ENCODE peak calls at places on chromosomes 12 and 14, in eight cellular contexts. One of them, this sample, is unnamed.
A peak's percentile ranks its signal among the peaks of the same experiment; 100 is the strongest.

GRCh38 chr14:91870001-91870400 is 2.7 kb upstream of the TC2N start:
- DNase-seq in effector memory CD4-positive, alpha-beta T cell: peak; percentile 68
- DNase-seq in cardiac muscle cell: no peak
- DNase-seq in upper lobe of right lung: no peak
- DNase-seq in IMR-90: no peak
- DNase-seq in uterus: no peak
- DNase-seq in neural progenitor cell: no peak
- DNase-seq in tibial artery: no peak
- DNase-seq in this sample: no peak

GRCh38 chr14:51304428-51304827 is 64.4 kb downstream of the TMX1 start:
- DNase-seq in uterus: no peak
- DNase-seq in neural progenitor cell: no peak
- DNase-seq in effector memory CD4-positive, alpha-beta T cell: no peak
- DNase-seq in upper lobe of right lung: no peak
- DNase-seq in IMR-90: peak; percentile 80
- DNase-seq in tibial artery: no peak
- DNase-seq in cardiac muscle cell: no peak
- DNase-seq in this sample: no peak

GRCh38 chr14:22276913-22277816 is 311.9 kb downstream of the DAD1 start:
- DNase-seq in uterus: no peak
- DNase-seq in neural progenitor cell: peak; percentile 34
- DNase-seq in IMR-90: peak; percentile 35
- DNase-seq in cardiac muscle cell: peak; percentile 18
- DNase-seq in tibial artery: no peak
- DNase-seq in effector memory CD4-positive, alpha-beta T cell: no peak
- DNase-seq in upper lobe of right lung: no peak
- DNase-seq in this sample: no peak

GRCh38 chr12:95002754-95003153 is 743 bp downstream of the NDUFA12 start:
- DNase-seq in uterus: no peak
- DNase-seq in effector memory CD4-positive, alpha-beta T cell: no peak
- DNase-seq in tibial artery: no peak
- DNase-seq in cardiac muscle cell: no peak
- DNase-seq in IMR-90: no peak
- DNase-seq in upper lobe of right lung: no peak
- DNase-seq in neural progenitor cell: no peak
- DNase-seq in this sample: no peak

GRCh38 chr14:95261616-95262510 is 57.8 kb downstream of the CLMN start:
- DNase-seq in tibial artery: no peak
- DNase-seq in uterus: no peak
- DNase-seq in effector memory CD4-positive, alpha-beta T cell: no peak
- DNase-seq in IMR-90: no peak
- DNase-seq in cardiac muscle cell: peak; percentile 23
- DNase-seq in upper lobe of right lung: no peak
- DNase-seq in neural progenitor cell: no peak
- DNase-seq in this sample: no peak

GRCh38 chr12:124921200-124922008 is 7.0 kb upstream of the UBC start:
- DNase-seq in neural progenitor cell: peak; percentile 69
- DNase-seq in upper lobe of right lung: no peak
- DNase-seq in effector memory CD4-positive, alpha-beta T cell: peak; percentile 40
- DNase-seq in IMR-90: peak; percentile 66
- DNase-seq in tibial artery: no peak
- DNase-seq in cardiac muscle cell: peak; percentile 66
- DNase-seq in uterus: peak; percentile 57
- DNase-seq in this sample: peak; percentile 64

GRCh38 chr14:26887842-26888241 is 290.0 kb upstream of the NOVA1 start:
- DNase-seq in IMR-90: no peak
- DNase-seq in tibial artery: peak; percentile 30
- DNase-seq in uterus: peak; percentile 32
- DNase-seq in cardiac muscle cell: no peak
- DNase-seq in effector memory CD4-positive, alpha-beta T cell: no peak
- DNase-seq in upper lobe of right lung: no peak
- DNase-seq in neural progenitor cell: no peak
- DNase-seq in this sample: peak; percentile 42

GRCh38 chr14:83300454-83301064 is 1766.9 kb upstream of the SEL1L start:
- DNase-seq in upper lobe of right lung: no peak
- DNase-seq in cardiac muscle cell: peak; percentile 47
- DNase-seq in tibial artery: no peak
- DNase-seq in IMR-90: peak; percentile 52
- DNase-seq in effector memory CD4-positive, alpha-beta T cell: no peak
- DNase-seq in uterus: no peak
- DNase-seq in neural progenitor cell: peak; percentile 39
- DNase-seq in this sample: no peak

GRCh38 chr14:50831704-50832130 is 755 bp upstream of the NIN start:
- DNase-seq in neural progenitor cell: peak; percentile 46
- DNase-seq in effector memory CD4-positive, alpha-beta T cell: no peak
- DNase-seq in uterus: no peak
- DNase-seq in tibial artery: no peak
- DNase-seq in IMR-90: no peak
- DNase-seq in cardiac muscle cell: no peak
- DNase-seq in upper lobe of right lung: no peak
- DNase-seq in this sample: no peak

GRCh38 chr12:95402096-95402495 is 71.9 kb upstream of the METAP2 start:
- DNase-seq in upper lobe of right lung: no peak
- DNase-seq in neural progenitor cell: peak; percentile 26
- DNase-seq in cardiac muscle cell: no peak
- DNase-seq in tibial artery: no peak
- DNase-seq in effector memory CD4-positive, alpha-beta T cell: no peak
- DNase-seq in IMR-90: no peak
- DNase-seq in uterus: no peak
- DNase-seq in this sample: no peak

GRCh38 chr12:124837958-124838803 is 25.5 kb downstream of the SCARB1 start:
- DNase-seq in tibial artery: peak; percentile 69
- DNase-seq in neural progenitor cell: no peak
- DNase-seq in IMR-90: peak; percentile 98
- DNase-seq in effector memory CD4-positive, alpha-beta T cell: no peak
- DNase-seq in cardiac muscle cell: no peak
- DNase-seq in uterus: peak; percentile 78
- DNase-seq in upper lobe of right lung: no peak
- DNase-seq in this sample: peak; percentile 94

GRCh38 chr12:113955109-113955970 is 10.8 kb downstream of the RBM19 start:
- DNase-seq in IMR-90: peak; percentile 7
- DNase-seq in upper lobe of right lung: no peak
- DNase-seq in uterus: no peak
- DNase-seq in effector memory CD4-positive, alpha-beta T cell: no peak
- DNase-seq in cardiac muscle cell: peak; percentile 18
- DNase-seq in tibial artery: no peak
- DNase-seq in neural progenitor cell: peak; percentile 62
- DNase-seq in this sample: no peak

GRCh38 chr12:92553389-92553788 is 149.4 kb upstream of the PLEKHG7 start:
- DNase-seq in cardiac muscle cell: peak; percentile 70
- DNase-seq in effector memory CD4-positive, alpha-beta T cell: no peak
- DNase-seq in upper lobe of right lung: no peak
- DNase-seq in IMR-90: no peak
- DNase-seq in uterus: peak; percentile 25
- DNase-seq in tibial artery: peak; percentile 31
- DNase-seq in neural progenitor cell: no peak
- DNase-seq in this sample: peak; percentile 46

GRCh38 chr12:82912406-82912805 is 225.7 kb downstream of the TMTC2 start:
- DNase-seq in upper lobe of right lung: no peak
- DNase-seq in uterus: no peak
- DNase-seq in IMR-90: peak; percentile 4
- DNase-seq in neural progenitor cell: no peak
- DNase-seq in tibial artery: no peak
- DNase-seq in cardiac muscle cell: no peak
- DNase-seq in effector memory CD4-positive, alpha-beta T cell: no peak
- DNase-seq in this sample: no peak

GRCh38 chr12:15982471-15982870 is 71.3 kb downstream of the DERA start:
- DNase-seq in tibial artery: no peak
- DNase-seq in effector memory CD4-positive, alpha-beta T cell: no peak
- DNase-seq in uterus: no peak
- DNase-seq in cardiac muscle cell: no peak
- DNase-seq in IMR-90: peak; percentile 67
- DNase-seq in neural progenitor cell: no peak
- DNase-seq in upper lobe of right lung: no peak
- DNase-seq in this sample: no peak

GRCh38 chr14:20569066-20569465 is 8.2 kb upstream of the RNASE9 start:
- DNase-seq in IMR-90: no peak
- DNase-seq in effector memory CD4-positive, alpha-beta T cell: no peak
- DNase-seq in upper lobe of right lung: no peak
- DNase-seq in neural progenitor cell: no peak
- DNase-seq in uterus: no peak
- DNase-seq in cardiac muscle cell: no peak
- DNase-seq in tibial artery: no peak
- DNase-seq in this sample: no peak
- H3K9me3 ChIP-seq in IMR-90: peaks cover 1% of the 10 kb centered on the region
- H3K9me3 ChIP-seq in effector memory CD4-positive, alpha-beta T cell: peaks cover 4% of the 10 kb centered on the region
- H3K9me3 ChIP-seq in upper lobe of right lung: peaks cover 7% of the 10 kb centered on the region
- H3K9me3 ChIP-seq in neural progenitor cell: no peaks in the 10 kb centered on the region
- H3K9me3 ChIP-seq in uterus: no peaks in the 10 kb centered on the region
- H3K9me3 ChIP-seq in cardiac muscle cell: no peaks in the 10 kb centered on the region
- H3K9me3 ChIP-seq in tibial artery: peaks cover 13% of the 10 kb centered on the region
- H3K9me3 ChIP-seq in this sample: no peaks in the 10 kb centered on the region

GRCh38 chr12:84698576-84699333 is 213.8 kb downstream of the SLC6A15 start:
- DNase-seq in effector memory CD4-positive, alpha-beta T cell: no peak
- DNase-seq in cardiac muscle cell: no peak
- DNase-seq in neural progenitor cell: no peak
- DNase-seq in IMR-90: no peak
- DNase-seq in tibial artery: no peak
- DNase-seq in upper lobe of right lung: no peak
- DNase-seq in uterus: no peak
- DNase-seq in this sample: no peak
- H3K4me1 ChIP-seq in effector memory CD4-positive, alpha-beta T cell: no peaks in the 10 kb centered on the region
- H3K4me1 ChIP-seq in cardiac muscle cell: no peaks in the 10 kb centered on the region
- H3K4me1 ChIP-seq in neural progenitor cell: no peaks in the 10 kb centered on the region
- H3K4me1 ChIP-seq in IMR-90: no peaks in the 10 kb centered on the region
- H3K4me1 ChIP-seq in tibial artery: no peaks in the 10 kb centered on the region
- H3K4me1 ChIP-seq in upper lobe of right lung: no peaks in the 10 kb centered on the region
- H3K4me1 ChIP-seq in uterus: no peaks in the 10 kb centered on the region
- H3K4me1 ChIP-seq in this sample: no peaks in the 10 kb centered on the region

GRCh38 chr14:104223101-104223809 is 84.9 kb downstream of the KIF26A start:
- DNase-seq in uterus: no peak
- DNase-seq in tibial artery: no peak
- DNase-seq in neural progenitor cell: no peak
- DNase-seq in upper lobe of right lung: no peak
- DNase-seq in effector memory CD4-positive, alpha-beta T cell: no peak
- DNase-seq in cardiac muscle cell: peak; percentile 60
- DNase-seq in IMR-90: no peak
- DNase-seq in this sample: peak; percentile 53

GRCh38 chr14:104222396-104223036 is 84.1 kb downstream of the KIF26A start:
- DNase-seq in upper lobe of right lung: peak; percentile 40
- DNase-seq in tibial artery: no peak
- DNase-seq in neural progenitor cell: no peak
- DNase-seq in IMR-90: no peak
- DNase-seq in cardiac muscle cell: no peak
- DNase-seq in effector memory CD4-positive, alpha-beta T cell: no peak
- DNase-seq in uterus: no peak
- DNase-seq in this sample: no peak

GRCh38 chr14:104223810-104224515 is 85.6 kb downstream of the KIF26A start:
- DNase-seq in uterus: no peak
- DNase-seq in cardiac muscle cell: no peak
- DNase-seq in effector memory CD4-positive, alpha-beta T cell: no peak
- DNase-seq in tibial artery: no peak
- DNase-seq in upper lobe of right lung: no peak
- DNase-seq in neural progenitor cell: no peak
- DNase-seq in IMR-90: no peak
- DNase-seq in this sample: no peak

GRCh38 chr14:104226421-104227385 is 88.3 kb downstream of the KIF26A start:
- DNase-seq in effector memory CD4-positive, alpha-beta T cell: no peak
- DNase-seq in tibial artery: no peak
- DNase-seq in neural progenitor cell: no peak
- DNase-seq in IMR-90: no peak
- DNase-seq in cardiac muscle cell: no peak
- DNase-seq in upper lobe of right lung: peak; percentile 35
- DNase-seq in uterus: no peak
- DNase-seq in this sample: no peak

DNA sequence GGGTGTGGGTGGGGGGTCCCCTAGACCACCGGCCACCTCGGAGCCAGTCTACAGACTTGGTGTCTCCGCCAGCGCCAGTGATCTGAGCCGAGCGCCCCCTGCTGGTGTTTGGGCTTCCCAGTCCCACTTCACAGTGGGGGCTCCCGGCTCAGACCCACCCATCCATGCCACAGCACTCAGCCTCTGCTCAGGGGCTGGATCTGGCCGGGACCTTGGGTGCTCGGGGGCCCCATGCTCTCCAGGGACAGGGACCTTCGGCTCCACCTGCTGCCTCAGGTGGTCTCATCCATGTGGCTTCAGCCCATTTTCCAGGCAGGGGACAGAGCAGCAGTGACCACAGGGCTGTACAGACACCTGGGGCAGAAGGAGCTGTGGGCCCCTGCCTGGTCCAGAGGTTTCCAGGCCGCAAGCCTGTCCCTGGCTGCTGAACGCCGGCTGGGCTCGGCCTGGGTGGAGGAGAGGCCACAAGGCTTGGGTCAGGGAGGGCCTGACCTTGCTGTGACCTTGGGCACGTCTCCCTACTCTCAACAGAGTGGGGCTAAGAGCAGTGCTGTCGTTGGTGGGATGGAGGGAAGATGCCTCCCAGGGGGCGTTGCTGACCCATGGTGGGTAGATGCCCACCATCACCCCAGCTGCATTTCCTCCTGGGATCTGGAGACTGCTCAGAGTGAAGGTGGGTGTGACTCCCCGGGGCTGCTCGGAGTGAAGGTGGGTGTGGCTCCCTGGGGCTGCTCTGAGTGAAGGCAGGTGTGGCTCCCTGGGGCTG is 86.3 kb downstream of the KIF26A start:
- DNase-seq in uterus: no peak
- DNase-seq in neural progenitor cell: peak; percentile 73
- DNase-seq in upper lobe of right lung: no peak
- DNase-seq in IMR-90: no peak
- DNase-seq in effector memory CD4-positive, alpha-beta T cell: no peak
- DNase-seq in cardiac muscle cell: peak; percentile 32
- DNase-seq in tibial artery: no peak
- DNase-seq in this sample: peak; percentile 41
- H3K9me3 ChIP-seq in uterus: no peaks in the 10 kb centered on the region
- H3K9me3 ChIP-seq in neural progenitor cell: no peaks in the 10 kb centered on the region
- H3K9me3 ChIP-seq in upper lobe of right lung: no peaks in the 10 kb centered on the region
- H3K9me3 ChIP-seq in IMR-90: peaks cover 71% of the 10 kb centered on the region
- H3K9me3 ChIP-seq in effector memory CD4-positive, alpha-beta T cell: no peaks in the 10 kb centered on the region
- H3K9me3 ChIP-seq in cardiac muscle cell: no peaks in the 10 kb centered on the region
- H3K9me3 ChIP-seq in tibial artery: peaks cover 19% of the 10 kb centered on the region
- H3K9me3 ChIP-seq in this sample: no peaks in the 10 kb centered on the region

GRCh38 chr14:70909788-70910614 is 2.7 kb downstream of the PCNX1 start:
- DNase-seq in IMR-90: no peak
- DNase-seq in effector memory CD4-positive, alpha-beta T cell: no peak
- DNase-seq in cardiac muscle cell: no peak
- DNase-seq in tibial artery: no peak
- DNase-seq in uterus: no peak
- DNase-seq in neural progenitor cell: peak; percentile 65
- DNase-seq in upper lobe of right lung: no peak
- DNase-seq in this sample: no peak

GRCh38 chr14:70907996-70908917 is 998 bp downstream of the PCNX1 start:
- DNase-seq in uterus: peak; percentile 54
- DNase-seq in neural progenitor cell: peak; percentile 72
- DNase-seq in tibial artery: peak; percentile 71
- DNase-seq in effector memory CD4-positive, alpha-beta T cell: no peak
- DNase-seq in IMR-90: peak; percentile 69
- DNase-seq in cardiac muscle cell: peak; percentile 62
- DNase-seq in upper lobe of right lung: peak; percentile 82
- DNase-seq in this sample: peak; percentile 71

GRCh38 chr14:70907172-70907995 is at the start of gene PCNX1:
- DNase-seq in cardiac muscle cell: peak; percentile 96
- DNase-seq in tibial artery: peak; percentile 84
- DNase-seq in upper lobe of right lung: peak; percentile 95
- DNase-seq in uterus: peak; percentile 90
- DNase-seq in IMR-90: peak; percentile 79
- DNase-seq in neural progenitor cell: peak; percentile 98
- DNase-seq in effector memory CD4-positive, alpha-beta T cell: peak; percentile 81
- DNase-seq in this sample: peak; percentile 93

GRCh38 chr14:70906785-70907171 is 481 bp upstream of the PCNX1 start:
- DNase-seq in cardiac muscle cell: no peak
- DNase-seq in tibial artery: no peak
- DNase-seq in neural progenitor cell: no peak
- DNase-seq in effector memory CD4-positive, alpha-beta T cell: no peak
- DNase-seq in upper lobe of right lung: no peak
- DNase-seq in uterus: no peak
- DNase-seq in IMR-90: no peak
- DNase-seq in this sample: no peak

GRCh38 chr14:70908918-70909641 is 1.8 kb downstream of the PCNX1 start:
- DNase-seq in effector memory CD4-positive, alpha-beta T cell: no peak
- DNase-seq in uterus: no peak
- DNase-seq in neural progenitor cell: no peak
- DNase-seq in tibial artery: no peak
- DNase-seq in cardiac muscle cell: no peak
- DNase-seq in upper lobe of right lung: no peak
- DNase-seq in IMR-90: no peak
- DNase-seq in this sample: no peak
- H3K4me1 ChIP-seq in effector memory CD4-positive, alpha-beta T cell: peaks cover 30% of the 10 kb centered on the region
- H3K4me1 ChIP-seq in uterus: peaks cover 11% of the 10 kb centered on the region
- H3K4me1 ChIP-seq in neural progenitor cell: peaks cover 46% of the 10 kb centered on the region
- H3K4me1 ChIP-seq in tibial artery: peaks cover 20% of the 10 kb centered on the region
- H3K4me1 ChIP-seq in cardiac muscle cell: peaks cover 13% of the 10 kb centered on the region
- H3K4me1 ChIP-seq in upper lobe of right lung: peaks cover 45% of the 10 kb centered on the region
- H3K4me1 ChIP-seq in IMR-90: peaks cover 17% of the 10 kb centered on the region
- H3K4me1 ChIP-seq in this sample: peaks cover 12% of the 10 kb centered on the region

This sample was measured in testis.